ENCODE peak calls at places on chromosomes 1 and 21, in seven cellular contexts. Z, F, K, Y, B, C and I are unnamed samples. For H3K27me3, the result is how much of the 10 kb centered on the place peaks cover.

GRCh38 chr1:117663156-117663902 is 57.5 kb downstream of the TENT5C start:
- DNase-seq in Z (no peak), F (no peak), K (no peak), Y (no peak), B (no peak), C (no peak), I (no peak)

GRCh38 chr21:36735724-36736310 is 36.9 kb downstream of the SIM2 start:
- DNase-seq in Z (peak), F (no peak), K (no peak), Y (no peak), B (no peak), C (no peak), I (no peak)

GRCh38 chr1:916173-917075 is 7.3 kb upstream of the SAMD11 start:
- DNase-seq in Z (peak), F (no peak), K (no peak), Y (no peak), B (no peak), C (no peak), I (no peak)

GRCh38 chr1:14945132-14946010 is 208.2 kb upstream of the TMEM51 start:
- DNase-seq in Z (peak), F (no peak), K (no peak), Y (peak), B (no peak), C (no peak), I (no peak)

GRCh38 chr1:201266774-201267173 is 16.5 kb upstream of the PKP1 start:
- DNase-seq in Z (no peak), F (no peak), K (no peak), Y (peak), B (no peak), C (no peak), I (no peak)

GRCh38 chr1:203878422-203878821 is 17.0 kb downstream of the SNRPE start:
- DNase-seq in Z (no peak), F (no peak), K (no peak), Y (no peak), B (no peak), C (no peak), I (no peak)

GRCh38 chr1:246591958-246592357 is 25.7 kb downstream of the CNST start:
- DNase-seq in Z (no peak), F (no peak), K (no peak), Y (no peak), B (no peak), C (no peak), I (no peak)

GRCh38 chr1:29975036-29975694 is 738.8 kb downstream of the PTPRU start:
- DNase-seq in Z (no peak), F (no peak), K (peak), Y (peak), B (peak), C (no peak), I (peak)

GRCh38 chr1:54218883-54219687 is 19.1 kb downstream of the MRPL37 start:
- DNase-seq in Z (no peak), F (no peak), K (no peak), Y (no peak), B (no peak), C (no peak), I (no peak)

GRCh38 chr1:98044071-98044697 is 123.3 kb upstream of the DPYD start:
- DNase-seq in Z (peak), F (no peak), K (no peak), Y (peak), B (no peak), C (no peak), I (no peak)

GRCh38 chr1:34655206-34655909 is 99.5 kb upstream of the GJB5 start:
- DNase-seq in Z (no peak), F (no peak), K (no peak), Y (no peak), B (no peak), C (no peak), I (no peak)

GRCh38 chr1:39576016-39576657 is 453 bp downstream of the PABPC4 start:
- DNase-seq in Z (peak), F (no peak), K (peak), Y (no peak), B (no peak), C (no peak), I (no peak)

GRCh38 chr1:151062738-151063371 is 2.7 kb downstream of the MLLT11 start:
- DNase-seq in Z (peak), F (no peak), K (peak), Y (no peak), B (no peak), C (no peak), I (no peak)

GRCh38 chr1:201946224-201946908 is at the start of gene LMOD1:
- DNase-seq in Z (peak), F (no peak), K (peak), Y (peak), B (peak), C (no peak), I (peak)

DNA sequence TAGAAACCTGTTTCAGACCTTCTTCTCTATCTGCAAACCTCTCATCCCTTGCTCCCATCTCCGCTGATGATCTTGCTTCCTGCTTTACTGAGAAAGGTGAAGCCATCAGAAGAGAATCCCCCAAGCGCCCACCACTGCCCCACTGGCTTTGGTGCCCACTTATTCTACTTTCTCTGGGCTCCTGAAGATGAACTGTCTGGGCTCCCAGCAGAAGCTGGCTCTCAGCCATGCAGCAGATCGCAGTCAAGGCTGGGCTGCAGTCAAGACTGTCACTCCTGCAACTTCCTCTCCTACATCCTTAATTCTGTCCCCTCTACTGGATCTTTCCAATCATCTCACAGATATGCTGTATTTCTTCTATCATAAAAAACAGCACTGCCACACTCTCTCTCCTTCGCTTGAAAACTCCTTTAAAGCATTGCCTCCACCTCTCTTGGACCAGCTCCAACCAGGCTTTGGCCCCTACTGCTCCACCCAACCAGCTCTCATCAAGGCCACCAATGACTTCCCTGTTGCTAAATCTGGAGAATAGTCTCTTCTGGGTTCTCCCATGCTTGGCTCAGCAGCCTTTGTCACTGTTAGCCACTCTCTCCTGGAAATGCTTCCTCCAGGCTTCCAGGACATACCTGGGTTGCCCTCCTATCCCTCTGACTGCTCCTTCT is 25.8 kb downstream of the TRIM62 start:
- DNase-seq in Z (no peak), F (no peak), K (no peak), Y (no peak), B (peak), C (no peak), I (no peak)
- TF ChIP-seq YY1 in Z (no peak), F (no peak), K (no peak), Y (no peak), B (no peak), C (no peak), I (no peak)

GRCh38 chr1:18198240-18198639 is 90.6 kb downstream of the IGSF21 start:
- DNase-seq in Z (peak), F (no peak), K (no peak), Y (no peak), B (no peak), C (no peak), I (no peak)

GRCh38 chr1:18200918-18201317 is 93.3 kb downstream of the IGSF21 start:
- DNase-seq in Z (no peak), F (no peak), K (no peak), Y (no peak), B (no peak), C (no peak), I (no peak)

GRCh38 chr1:18200136-18200717 is 92.6 kb downstream of the IGSF21 start:
- DNase-seq in Z (no peak), F (no peak), K (no peak), Y (peak), B (no peak), C (no peak), I (no peak)

GRCh38 chr1:18197299-18197698 is 89.7 kb downstream of the IGSF21 start:
- DNase-seq in Z (no peak), F (no peak), K (no peak), Y (no peak), B (no peak), C (no peak), I (no peak)

DNA sequence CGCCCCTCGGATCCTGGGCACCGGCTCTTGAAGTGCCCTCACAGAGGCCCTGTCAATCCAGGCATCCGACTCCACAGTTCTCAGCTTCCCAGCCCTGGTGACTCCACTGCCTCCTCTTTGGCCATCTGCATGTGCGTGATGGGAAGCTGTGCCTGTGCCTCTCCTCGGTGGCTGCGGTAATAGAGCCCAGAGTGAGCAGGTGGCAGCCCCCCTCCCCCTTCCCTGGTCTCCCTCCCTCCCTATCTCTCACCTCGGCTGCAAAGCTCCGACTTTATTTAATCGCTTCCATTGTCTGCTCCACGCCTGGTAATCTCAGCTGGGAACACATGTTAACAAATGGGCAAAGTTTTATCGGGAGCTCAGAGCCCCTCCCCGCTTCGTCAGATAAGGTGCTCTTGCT is 91.9 kb downstream of the IGSF21 start:
- DNase-seq in Z (peak), F (no peak), K (no peak), Y (peak), B (no peak), C (no peak), I (no peak)
- H3K27me3 ChIP-seq in Z (under half), F (half or more), K (under half), Y (under half), B (under half), C (under half), I (under half)

DNA sequence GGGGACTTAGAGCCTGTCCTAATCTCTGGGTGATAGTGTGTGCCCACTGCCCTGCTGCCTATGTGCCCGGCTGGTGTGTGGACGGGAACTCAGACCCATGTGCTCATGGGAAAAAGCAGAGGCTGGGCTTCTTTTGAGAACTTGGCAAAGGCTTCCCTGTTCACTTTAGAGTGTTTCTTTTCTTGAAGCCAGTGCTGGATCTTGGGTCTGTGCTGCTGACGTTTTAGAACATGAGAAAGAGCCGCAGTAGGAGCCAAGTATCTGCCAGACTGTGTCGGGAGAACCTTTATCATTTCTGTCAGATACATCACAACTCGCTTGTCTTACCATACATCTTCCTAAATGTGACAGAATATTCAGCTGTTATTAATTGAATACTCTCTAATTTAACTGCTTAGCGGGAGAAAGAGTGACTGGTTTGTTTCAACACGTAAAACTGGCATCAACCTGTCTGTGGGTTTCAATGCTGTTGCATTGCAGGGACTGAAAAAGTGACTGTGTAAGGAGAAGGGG is 195.2 kb downstream of the PBX1 start:
- DNase-seq in Z (no peak), F (no peak), K (no peak), Y (no peak), B (no peak), C (no peak), I (no peak)
- H3K4me3 ChIP-seq in Z (no peak), F (no peak), K (no peak), Y (no peak), B (no peak), C (no peak), I (no peak)

GRCh38 chr1:38285807-38286530 is 239.4 kb upstream of the POU3F1 start:
- DNase-seq in Z (no peak), F (no peak), K (no peak), Y (peak), B (no peak), C (no peak), I (peak)

GRCh38 chr1:38287547-38287946 is 241.0 kb upstream of the POU3F1 start:
- DNase-seq in Z (no peak), F (no peak), K (no peak), Y (peak), B (peak), C (no peak), I (no peak)

GRCh38 chr1:38287036-38287435 is 240.4 kb upstream of the POU3F1 start:
- DNase-seq in Z (no peak), F (no peak), K (no peak), Y (peak), B (no peak), C (no peak), I (no peak)

GRCh38 chr1:38284953-38285352 is 238.4 kb upstream of the POU3F1 start:
- DNase-seq in Z (no peak), F (no peak), K (no peak), Y (peak), B (no peak), C (no peak), I (no peak)

DNA sequence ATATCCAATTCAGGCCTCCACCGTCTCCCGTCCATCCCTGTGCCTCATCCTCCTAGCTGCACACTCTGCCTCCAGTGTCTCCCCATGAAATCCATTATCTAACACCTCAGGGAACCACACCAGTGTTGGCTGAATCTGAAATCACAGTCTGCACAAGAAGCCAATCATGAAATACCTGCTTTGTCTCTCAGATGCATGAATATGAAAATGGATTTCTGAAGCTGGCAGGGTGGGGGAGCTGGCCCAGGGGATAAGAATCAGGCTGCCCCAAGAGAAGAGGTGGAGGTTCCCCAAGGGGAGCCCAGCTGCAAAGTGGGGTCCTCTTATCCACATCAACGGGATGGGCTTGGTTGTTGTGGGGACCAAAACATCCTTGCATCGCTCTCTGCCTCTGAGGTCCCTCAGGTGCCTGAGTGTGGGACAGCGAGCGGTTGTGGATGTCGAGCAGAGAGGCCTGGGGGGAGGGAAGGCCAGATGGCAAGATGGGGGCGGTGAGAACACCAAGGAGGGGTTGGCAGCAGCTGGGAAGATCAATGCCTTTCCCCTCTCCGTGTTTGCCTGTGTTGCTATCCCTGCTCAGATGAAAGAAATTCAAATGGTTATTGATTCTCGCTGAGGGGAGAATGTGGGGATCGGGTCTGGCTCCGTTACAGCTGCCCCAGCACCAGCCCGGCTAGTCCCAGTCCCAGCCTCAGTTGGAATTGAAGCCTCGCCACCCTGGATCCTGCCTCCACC is 237.3 kb upstream of the POU3F1 start:
- DNase-seq in Z (no peak), F (no peak), K (no peak), Y (peak), B (no peak), C (no peak), I (no peak)
- TF ChIP-seq YY1 in Z (no peak), F (no peak), K (no peak), Y (no peak), B (no peak), C (no peak), I (no peak)

DNA sequence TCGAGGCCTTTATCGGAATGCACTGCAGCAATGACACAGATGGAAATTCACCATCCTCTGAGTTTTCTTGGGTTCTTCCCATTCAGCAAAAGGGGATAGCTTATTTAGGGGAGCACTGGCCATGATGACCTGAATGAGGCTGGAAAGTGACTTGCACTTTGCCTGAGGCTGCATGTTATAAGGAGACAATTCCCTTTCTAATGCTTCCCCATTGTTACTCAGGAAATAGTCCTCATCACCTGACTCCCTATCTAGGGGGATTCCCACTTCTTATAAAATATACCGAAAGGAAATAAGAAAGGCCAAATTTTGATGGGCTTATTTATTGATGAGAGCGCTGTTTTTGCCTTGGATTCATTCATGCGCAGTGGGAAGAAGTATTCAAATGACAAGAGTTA is 220.4 kb upstream of the NFIA start:
- DNase-seq in Z (no peak), F (no peak), K (no peak), Y (no peak), B (no peak), C (no peak), I (no peak)
- H3K27me3 ChIP-seq in Z (under half), F (under half), K (under half), Y (under half), B (under half), C (under half), I (under half)

DNA sequence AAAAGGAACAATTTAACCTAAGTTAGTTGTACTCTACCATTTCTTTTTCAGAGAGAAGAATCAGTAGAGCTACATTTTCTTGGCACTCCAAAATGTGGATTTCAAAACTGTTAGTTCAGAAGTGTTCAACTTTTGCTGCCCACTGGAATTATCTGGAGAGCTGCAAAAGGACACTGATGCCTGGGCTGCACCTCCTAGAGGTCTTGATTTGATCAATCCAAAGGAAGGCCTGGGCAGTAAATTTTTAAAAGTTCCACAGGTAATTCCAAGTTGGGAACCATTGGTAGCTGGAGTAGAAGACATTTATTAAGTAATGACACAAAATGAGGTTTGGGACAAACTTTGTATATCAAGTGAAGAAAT is 79.3 kb upstream of the HMCN1 start:
- DNase-seq in Z (no peak), F (no peak), K (no peak), Y (no peak), B (no peak), C (no peak), I (no peak)
- H3K4me3 ChIP-seq in Z (no peak), F (no peak), K (no peak), Y (no peak), B (no peak), C (no peak), I (no peak)

DNA sequence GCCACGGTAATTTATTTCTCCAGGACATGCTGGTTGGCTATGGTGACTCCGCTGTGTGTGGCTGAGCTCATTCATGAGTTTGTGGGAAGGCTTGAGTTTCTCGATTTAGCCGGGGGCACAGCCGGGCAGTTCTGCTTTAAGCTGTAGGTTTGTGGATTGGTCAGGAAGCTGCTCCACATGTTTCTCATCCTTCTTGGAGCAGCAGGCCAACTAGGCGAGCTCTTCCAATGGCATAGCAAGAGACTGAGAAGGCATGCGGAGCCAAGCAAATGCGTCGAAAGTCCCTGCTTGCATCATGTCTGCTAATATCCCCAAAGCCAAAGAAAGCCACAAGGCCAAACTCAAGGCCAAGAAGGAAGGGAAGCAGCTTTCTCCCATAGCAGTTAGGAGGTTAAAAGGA is 71.6 kb upstream of the GREM2 start:
- DNase-seq in Z (no peak), F (no peak), K (no peak), Y (no peak), B (no peak), C (no peak), I (no peak)
- TF ChIP-seq YY1 in Z (no peak), F (no peak), K (no peak), Y (no peak), B (no peak), C (no peak), I (no peak)

DNA sequence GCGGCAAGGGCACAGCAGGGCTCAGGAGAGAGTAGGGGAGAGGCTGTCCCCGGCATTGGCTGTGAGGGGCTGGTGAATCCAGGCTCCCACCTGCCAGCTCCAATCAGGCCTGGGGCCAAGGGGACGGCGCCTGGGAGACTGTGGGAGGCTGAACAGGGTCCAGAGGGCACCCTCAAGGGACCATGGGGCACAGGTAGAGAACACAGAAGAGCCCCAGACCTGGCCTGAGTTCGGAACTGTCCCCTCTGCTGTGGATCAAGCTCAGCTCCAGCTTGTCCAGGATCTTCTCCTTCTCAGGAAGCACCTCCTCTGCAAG is 67.0 kb downstream of the KCNAB2 start:
- DNase-seq in Z (no peak), F (no peak), K (no peak), Y (no peak), B (no peak), C (no peak), I (no peak)
- H3K27me3 ChIP-seq in Z (under half), F (under half), K (under half), Y (under half), B (under half), C (under half), I (under half)

GRCh38 chr1:47533176-47534039 is 95.6 kb downstream of the FOXD2 start:
- DNase-seq in Z (peak), F (no peak), K (peak), Y (peak), B (no peak), C (no peak), I (peak)
- H3K4me3 ChIP-seq in Z (peak), F (no peak), K (no peak), Y (peak), B (no peak), C (no peak), I (peak)

GRCh38 chr21:46002841-46003574 is 21.4 kb downstream of the COL6A1 start:
- DNase-seq in Z (no peak), F (no peak), K (no peak), Y (peak), B (no peak), C (no peak), I (no peak)

GRCh38 chr21:46000182-46000730 is 18.7 kb downstream of the COL6A1 start:
- DNase-seq in Z (no peak), F (no peak), K (no peak), Y (no peak), B (no peak), C (no peak), I (no peak)

GRCh38 chr21:46003575-46004007 is 22.0 kb downstream of the COL6A1 start:
- DNase-seq in Z (no peak), F (no peak), K (no peak), Y (peak), B (no peak), C (no peak), I (no peak)

GRCh38 chr21:46000731-46001641 is 19.4 kb downstream of the COL6A1 start:
- DNase-seq in Z (no peak), F (no peak), K (peak), Y (peak), B (no peak), C (no peak), I (no peak)

GRCh38 chr21:46001821-46002681 is 20.5 kb downstream of the COL6A1 start:
- DNase-seq in Z (peak), F (no peak), K (no peak), Y (peak), B (no peak), C (no peak), I (no peak)
- TF ChIP-seq YY1 in Z (no peak), F (no peak), K (no peak), Y (no peak), B (no peak), C (no peak), I (no peak)